ENCODE peak calls at places on chromosomes 7 and 10, in four cellular contexts. X, R, U and H are unnamed samples.

GRCh38 chr10:101095550-101096213 is 33.9 kb downstream of the KAZALD1 start:
- DNase-seq in X (peak), R (peak), U (peak), H (peak)

GRCh38 chr10:25974897-25975459 is 40.9 kb downstream of the MYO3A start:
- DNase-seq in X (no peak), R (no peak), U (no peak), H (no peak)

GRCh38 chr7:135147341-135147898 is 452 bp upstream of the TMEM140 start:
- DNase-seq in X (no peak), R (peak), U (no peak), H (no peak)

GRCh38 chr10:118871244-118871865 is 116.6 kb upstream of the CACUL1 start:
- DNase-seq in X (no peak), R (peak), U (no peak), H (no peak)

GRCh38 chr10:78597791-78598555 is 470.8 kb upstream of the ZMIZ1 start:
- DNase-seq in X (no peak), R (no peak), U (no peak), H (no peak)

GRCh38 chr10:86659721-86660438 is 5.5 kb downstream of the OPN4 start:
- DNase-seq in X (no peak), R (no peak), U (no peak), H (no peak)

GRCh38 chr10:30219977-30220751 is 128.9 kb downstream of the MTPAP start:
- DNase-seq in X (no peak), R (peak), U (no peak), H (no peak)

GRCh38 chr7:36474283-36475010 is 84.8 kb downstream of the ANLN start:
- DNase-seq in X (no peak), R (peak), U (no peak), H (no peak)

GRCh38 chr10:4647138-4647785 is 178.7 kb upstream of the AKR1E2 start:
- DNase-seq in X (no peak), R (no peak), U (no peak), H (no peak)

GRCh38 chr10:79202188-79203013 is 133.6 kb downstream of the ZMIZ1 start:
- DNase-seq in X (no peak), R (peak), U (no peak), H (peak)

GRCh38 chr7:137671920-137672319 is 174.9 kb downstream of the DGKI start:
- DNase-seq in X (no peak), R (no peak), U (no peak), H (no peak)

GRCh38 chr10:70595566-70596016 is 7.0 kb downstream of the PRF1 start:
- DNase-seq in X (no peak), R (no peak), U (no peak), H (no peak)

GRCh38 chr10:31940839-31941653 is 12.4 kb upstream of the ARHGAP12 start:
- DNase-seq in X (no peak), R (peak), U (no peak), H (no peak)

GRCh38 chr7:100169147-100169850 is 882 bp upstream of the GAL3ST4 start:
- DNase-seq in X (no peak), R (no peak), U (no peak), H (no peak)

GRCh38 chr7:77425151-77426051 is 9.3 kb upstream of the GSAP start:
- DNase-seq in X (no peak), R (peak), U (no peak), H (no peak)

GRCh38 chr10:86155034-86155656 is 211.4 kb downstream of the GRID1 start:
- DNase-seq in X (no peak), R (no peak), U (no peak), H (no peak)

GRCh38 chr7:43669286-43670081 is 59.8 kb downstream of the COA1 start:
- DNase-seq in X (peak), R (no peak), U (peak), H (no peak)

GRCh38 chr10:23095966-23096813 is 811 bp downstream of the MSRB2 start:
- DNase-seq in X (peak), R (peak), U (no peak), H (peak)

GRCh38 chr7:133268355-133268754 is 15.5 kb downstream of the EXOC4 start:
- DNase-seq in X (no peak), R (no peak), U (no peak), H (no peak)

GRCh38 chr10:75956624-75957023 is 525.2 kb downstream of the LRMDA start:
- DNase-seq in X (no peak), R (no peak), U (no peak), H (no peak)

GRCh38 chr10:20885678-20886077 is 11.4 kb downstream of the NEBL start:
- DNase-seq in X (no peak), R (no peak), U (no peak), H (no peak)

GRCh38 chr7:36264123-36264916 is 111.3 kb downstream of the EEPD1 start:
- DNase-seq in X (no peak), R (peak), U (no peak), H (no peak)

GRCh38 chr7:24732646-24733413 is 24.4 kb downstream of the GSDME start:
- DNase-seq in X (no peak), R (peak), U (no peak), H (no peak)

GRCh38 chr10:72080042-72081035 is 8.0 kb downstream of the SPOCK2 start:
- DNase-seq in X (no peak), R (no peak), U (no peak), H (no peak)

GRCh38 chr7:141300816-141301215 is 227.0 kb downstream of the TMEM178B start:
- DNase-seq in X (no peak), R (no peak), U (no peak), H (no peak)

GRCh38 chr7:66521675-66522074 is 107.0 kb upstream of the KCTD7 start:
- DNase-seq in X (no peak), R (no peak), U (no peak), H (no peak)

GRCh38 chr7:106947244-106947728 is 82.2 kb downstream of the PIK3CG start:
- DNase-seq in X (no peak), R (peak), U (no peak), H (no peak)